ENCODE peak calls at places on chromosomes 3 and 15, in four cellular contexts. V is EL, C is PC-3, E is iris pigment epithelial cell. I is an unnamed sample.

GRCh38 chr3:65093641-65094040 is 405.8 kb upstream of the ADAMTS9 start:
- DNase-seq in V (no peak), C (no peak), E (no peak), I (no peak)

GRCh38 chr15:42903388-42904324 is 16.9 kb downstream of the TTBK2 start:
- DNase-seq in C (no peak), V (no peak), E (no peak), I (no peak)

GRCh38 chr3:124919756-124920155 is 14.8 kb downstream of the MUC13 start:
- DNase-seq in C (no peak), E (peak), V (peak), I (no peak)

GRCh38 chr15:22904736-22905135 is 66.3 kb downstream of the NIPA2 start:
- DNase-seq in V (no peak), C (no peak), E (no peak), I (no peak)

GRCh38 chr3:18444597-18445420 is 19.7 kb upstream of the SATB1 start:
- DNase-seq in V (peak), C (peak), E (peak), I (no peak)

GRCh38 chr15:52234596-52235541 is 43.7 kb upstream of the GNB5 start:
- DNase-seq in E (no peak), V (no peak), C (no peak), I (no peak)

GRCh38 chr3:127395663-127396320 is 107.9 kb upstream of the PRR20G start:
- DNase-seq in C (no peak), V (no peak), E (no peak), I (no peak)

GRCh38 chr3:183822631-183823030 is 2.7 kb downstream of the MAP6D1 start:
- DNase-seq in C (no peak), E (no peak), V (no peak), I (no peak)

GRCh38 chr15:65132841-65133549 is 613 bp downstream of the PDCD7 start:
- DNase-seq in V (peak), C (peak), E (peak), I (peak)

GRCh38 chr3:14329116-14329830 is 73.1 kb upstream of the SLC6A6 start:
- DNase-seq in E (peak), C (peak), V (peak), I (peak)

GRCh38 chr3:69251078-69251805 is 128.8 kb upstream of the LMOD3 start:
- DNase-seq in V (no peak), C (no peak), E (no peak), I (peak)

GRCh38 chr3:11556851-11557644 is 86.7 kb downstream of the VGLL4 start:
- DNase-seq in E (peak), C (no peak), V (peak), I (no peak)